ENCODE peak calls at places on chromosomes 1 and 21, in five cellular contexts. R, K, Y, X and Z are unnamed samples. For H3K4me1, the result is how much of the 10 kb centered on the place peaks cover.

GRCh38 chr1:152143147-152143845 is 15.7 kb downstream of the RPTN start:
- DNase-seq in X (no peak), R (no peak), Y (no peak), K (no peak), Z (no peak)

GRCh38 chr1:98045211-98046030 is 124.6 kb upstream of the DPYD start:
- DNase-seq in Y (no peak), R (no peak), K (no peak), X (peak), Z (no peak)

GRCh38 chr1:51673279-51673678 is 56.4 kb downstream of the OSBPL9 start:
- DNase-seq in R (no peak), Y (no peak), K (no peak), X (peak), Z (no peak)

GRCh38 chr1:14996133-14997050 is 157.2 kb upstream of the TMEM51 start:
- DNase-seq in X (no peak), R (no peak), K (no peak), Y (no peak), Z (no peak)

GRCh38 chr1:53148123-53148522 is 5.7 kb upstream of the SLC1A7 start:
- DNase-seq in Y (no peak), X (no peak), K (no peak), R (no peak), Z (no peak)

GRCh38 chr1:16088996-16089395 is 15.5 kb upstream of the FAM131C start:
- DNase-seq in K (no peak), X (peak), R (no peak), Y (no peak), Z (no peak)

GRCh38 chr1:11977625-11978024 is 2.6 kb upstream of the MFN2 start:
- DNase-seq in X (no peak), Y (no peak), R (no peak), K (no peak), Z (no peak)

GRCh38 chr1:163195728-163196448 is 6.8 kb downstream of the RGS5 start:
- DNase-seq in K (no peak), X (peak), Y (no peak), R (no peak), Z (no peak)

GRCh38 chr1:4010284-4010683 is 110.2 kb upstream of the C1orf174 start:
- DNase-seq in Y (no peak), R (no peak), X (no peak), K (no peak), Z (no peak)

GRCh38 chr1:101219919-101220695 is 16.7 kb upstream of the S1PR1 start:
- DNase-seq in R (no peak), K (no peak), X (no peak), Y (no peak), Z (no peak)

GRCh38 chr1:207649204-207649753 is 4.3 kb downstream of the CR1L start:
- DNase-seq in X (no peak), R (no peak), K (no peak), Y (no peak), Z (no peak)

GRCh38 chr1:22096036-22096435 is 43.5 kb downstream of the CDC42 start:
- DNase-seq in Y (no peak), R (no peak), K (no peak), X (no peak), Z (no peak)

GRCh38 chr1:236016782-236017400 is 48.0 kb downstream of the NID1 start:
- DNase-seq in R (peak), X (no peak), K (no peak), Y (no peak), Z (no peak)

GRCh38 chr21:46153259-46154154 is 1.9 kb downstream of the FTCD start:
- DNase-seq in R (peak), X (peak), K (peak), Y (peak), Z (no peak)

GRCh38 chr21:42272984-42273600 is 42.1 kb downstream of the TFF3 start:
- DNase-seq in X (no peak), K (no peak), R (no peak), Y (no peak), Z (no peak)

GRCh38 chr1:156707486-156708244 is 2.3 kb upstream of the CRABP2 start:
- DNase-seq in X (no peak), R (peak), K (no peak), Y (no peak), Z (no peak)

GRCh38 chr1:2468041-2468472 is 8.0 kb upstream of the PLCH2 start:
- DNase-seq in R (no peak), X (peak), Y (no peak), K (no peak), Z (no peak)

GRCh38 chr1:5982868-5983267 is 9.4 kb downstream of the NPHP4 start:
- DNase-seq in K (no peak), R (no peak), Y (no peak), X (no peak), Z (no peak)

GRCh38 chr1:47196622-47197021 is 6.8 kb upstream of the PDZK1IP1 start:
- DNase-seq in X (no peak), R (no peak), K (no peak), Y (no peak), Z (no peak)

GRCh38 chr1:109290998-109291397 is 8.1 kb upstream of the PSRC1 start:
- DNase-seq in R (no peak), X (no peak), Y (no peak), K (no peak), Z (no peak)

GRCh38 chr1:22385537-22385936 is 66.1 kb upstream of the ZBTB40 start:
- DNase-seq in K (no peak), Y (no peak), X (no peak), R (no peak), Z (no peak)

GRCh38 chr1:54564312-54565112 is 16.5 kb downstream of the ACOT11 start:
- DNase-seq in K (no peak), R (no peak), X (no peak), Y (peak), Z (no peak)
- TF ChIP-seq POLR2A in K (no peak), R (no peak), X (no peak), Y (peak), Z (no peak)

DNA sequence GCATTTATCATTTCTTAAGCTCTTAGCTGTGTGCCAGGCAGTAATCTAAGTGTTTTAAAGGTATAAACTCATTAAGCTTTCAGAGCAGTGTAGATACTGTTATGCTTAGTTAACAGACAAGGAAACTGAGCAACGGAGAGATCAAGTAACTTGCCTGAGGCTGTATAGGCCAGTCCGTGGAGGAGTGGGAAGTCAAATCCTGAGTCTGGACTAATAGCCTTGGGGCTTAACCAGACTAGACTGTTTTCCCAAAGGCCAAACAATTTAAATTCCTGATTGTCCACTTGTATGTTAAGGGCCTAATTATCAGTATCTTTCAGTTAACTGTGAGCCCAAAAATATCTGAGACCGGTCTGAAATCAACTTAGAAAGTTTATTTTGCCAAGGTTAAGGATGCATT is 2.6 kb downstream of the IFNAR1 start:
- DNase-seq in X (no peak), Y (no peak), K (no peak), R (no peak), Z (no peak)
- H3K4me3 ChIP-seq in X (no peak), Y (no peak), K (no peak), R (no peak), Z (no peak)

DNA sequence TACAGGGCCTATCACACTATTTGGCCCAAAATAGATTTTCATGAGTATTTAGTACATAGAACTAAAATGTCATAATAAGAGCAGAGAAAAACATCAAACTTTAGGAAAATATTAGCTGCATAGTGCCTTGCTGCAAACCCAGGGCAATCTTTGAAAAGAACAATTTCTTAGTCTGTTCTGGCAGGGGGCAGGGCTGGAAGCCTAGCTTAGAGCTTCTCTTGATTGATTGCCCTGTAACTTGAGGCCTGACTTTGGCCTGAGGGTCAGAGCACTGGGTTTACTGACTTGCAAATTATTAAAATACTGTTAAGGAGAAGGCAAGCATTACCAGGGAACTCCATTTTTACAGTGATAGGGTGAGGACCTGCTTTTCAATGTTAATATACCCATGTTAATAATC is 115.8 kb upstream of the SPAG17 start:
- DNase-seq in K (no peak), R (no peak), X (no peak), Y (no peak), Z (peak)
- H3K4me1 ChIP-seq in K (under half), R (under half), X (under half), Y (under half), Z (half or more)

DNA sequence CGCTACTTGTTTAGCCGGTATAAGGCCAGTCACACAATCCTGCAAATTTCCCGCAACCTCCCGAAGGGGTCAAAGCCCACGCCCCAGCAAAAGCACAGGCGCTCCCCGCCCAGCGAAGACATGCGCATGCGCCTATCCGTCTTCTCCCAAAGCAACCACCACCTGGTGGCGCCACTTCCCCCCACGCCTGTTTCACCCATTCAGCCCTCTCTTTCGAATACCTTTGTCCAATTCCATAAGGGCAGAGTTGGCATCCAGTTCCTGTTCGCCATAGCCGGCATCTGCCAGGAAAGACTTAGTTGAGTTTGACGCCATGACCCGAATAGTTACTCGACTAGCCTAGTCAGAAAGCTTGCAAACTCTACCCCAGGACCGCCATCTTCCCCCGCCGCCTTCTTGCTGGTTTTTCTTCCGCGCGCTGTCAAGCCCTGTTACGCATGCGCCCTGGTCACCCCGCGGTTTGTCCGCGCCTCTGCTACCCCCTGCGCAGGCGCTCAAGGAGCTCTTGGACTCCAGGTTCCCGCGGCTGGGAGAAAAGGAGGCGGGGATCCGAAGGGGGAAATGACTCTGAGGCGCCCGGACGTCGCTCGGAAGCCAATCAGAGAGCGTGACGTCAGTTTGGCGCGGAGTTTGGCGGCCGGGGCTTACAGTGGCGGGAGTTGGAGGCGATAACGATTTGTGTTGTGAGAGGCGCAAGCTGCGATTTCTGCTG is at the start of the genes DTL and INTS7:
- DNase-seq in X (peak), R (peak), K (peak), Y (peak), Z (peak)
- TF ChIP-seq POLR2A in X (peak), R (peak), K (no peak), Y (peak), Z (no peak)

DNA sequence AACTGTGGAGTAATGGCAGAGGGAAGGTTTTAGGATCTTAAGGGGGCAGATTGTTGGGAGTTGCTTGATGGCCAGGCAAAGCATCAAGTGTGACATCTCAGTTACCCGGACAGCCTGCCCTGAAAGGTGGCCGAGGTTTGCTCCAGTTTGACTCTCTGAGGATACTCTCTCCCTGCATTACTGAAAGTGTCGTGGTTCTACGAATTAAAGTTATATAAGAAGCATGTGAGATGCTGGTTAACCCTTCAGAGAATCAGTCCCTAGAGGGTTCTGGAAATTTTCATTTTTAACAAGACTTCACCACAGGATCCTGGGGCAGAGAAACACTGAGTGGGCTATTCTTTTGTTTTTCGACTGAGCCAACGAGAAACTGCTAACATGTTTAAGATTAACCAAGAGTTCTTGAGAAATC is 689 bp upstream of the ZNF644 start:
- DNase-seq in R (no peak), X (no peak), Y (no peak), K (no peak), Z (no peak)
- H3K4me3 ChIP-seq in R (peak), X (no peak), Y (peak), K (peak), Z (peak)

DNA sequence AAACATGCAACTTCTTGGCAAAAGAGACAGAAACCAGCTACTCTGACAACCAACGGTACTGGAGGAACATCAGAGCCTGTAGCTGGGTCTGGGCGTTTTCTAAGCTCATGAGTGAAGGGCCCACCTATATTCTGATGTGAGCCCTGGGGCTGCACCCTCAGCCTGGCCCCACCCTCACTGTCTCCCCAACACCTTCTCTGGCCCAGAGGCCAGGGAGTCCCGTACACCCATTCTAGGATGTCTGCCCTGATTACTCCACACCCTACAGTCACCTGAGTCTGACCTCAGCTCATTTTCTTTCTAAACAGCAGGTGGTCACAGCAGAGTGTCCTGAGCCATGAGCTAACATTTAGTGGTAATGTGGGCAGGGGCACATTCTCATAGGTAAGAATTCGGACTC is 439.2 kb downstream of the MATN1 start:
- DNase-seq in R (no peak), Y (no peak), X (no peak), K (no peak), Z (no peak)
- H3K4me1 ChIP-seq in R (under half), Y (under half), X (under half), K (under half), Z (under half)

GRCh38 chr21:39313457-39314154 is at the start of gene BRWD1:
- DNase-seq in R (peak), X (peak), K (peak), Y (peak), Z (peak)
- TF ChIP-seq POLR2A in R (peak), X (no peak), K (peak), Y (peak), Z (peak)

GRCh38 chr1:39106949-39107740 is 81.0 kb downstream of the NDUFS5 start:
- DNase-seq in K (no peak), R (no peak), Y (no peak), X (peak), Z (no peak)
- H3K4me3 ChIP-seq in K (peak), R (peak), Y (peak), X (peak), Z (peak)